ENCODE peak calls at places on chromosomes 11 and 22, in eight cellular contexts. V is mammary epithelial cell, C is neural progenitor cell, F is pancreas, P is lower lobe of right lung, E is cardiac muscle cell, M is IMR-90, X is AG10803. L is an unnamed sample.

GRCh38 chr11:113289341-113290187 is 24.8 kb upstream of the TTC12 start:
- DNase-seq in P (no peak), C (peak), M (peak), E (peak), X (peak), F (peak), V (peak), L (peak)

GRCh38 chr22:39135092-39135896 is 17.2 kb downstream of the CBX7 start:
- DNase-seq in X (peak), V (peak), M (no peak), C (peak), F (no peak), P (no peak), E (peak), L (peak)

GRCh38 chr11:1847941-1848639 is 4.8 kb upstream of the LSP1 start:
- DNase-seq in E (no peak), X (no peak), F (no peak), M (no peak), P (no peak), V (no peak), C (no peak), L (peak)

GRCh38 chr11:119513141-119513805 is 90.3 kb upstream of the THY1 start:
- DNase-seq in F (no peak), C (no peak), V (no peak), P (no peak), X (no peak), M (no peak), E (no peak), L (no peak)

GRCh38 chr22:27775698-27776409 is 25.7 kb downstream of the MN1 start:
- DNase-seq in V (no peak), E (peak), X (no peak), F (no peak), C (peak), P (no peak), M (no peak), L (no peak)

GRCh38 chr11:35914824-35915223 is 29.0 kb upstream of the LDLRAD3 start:
- DNase-seq in E (no peak), V (no peak), P (no peak), C (no peak), X (no peak), F (no peak), M (no peak), L (peak)

GRCh38 chr11:1035577-1036283 is 788 bp downstream of the MUC6 start:
- DNase-seq in P (no peak), E (no peak), X (no peak), M (no peak), F (no peak), C (no peak), V (no peak), L (no peak)

GRCh38 chr22:25746012-25746373 is 4.0 kb downstream of the MYO18B start:
- DNase-seq in V (peak), X (peak), E (no peak), F (no peak), M (peak), P (no peak), C (no peak), L (peak)

GRCh38 chr11:14418801-14419417 is 59.9 kb upstream of the RRAS2 start:
- DNase-seq in M (peak), P (no peak), V (no peak), F (no peak), C (peak), E (no peak), X (no peak), L (peak)

GRCh38 chr11:118522571-118523072 is 4.7 kb upstream of the TTC36 start:
- DNase-seq in M (peak), F (no peak), X (peak), E (peak), C (peak), P (no peak), V (peak), L (peak)

GRCh38 chr22:41658869-41659268 is 29.8 kb downstream of the SNU13 start:
- DNase-seq in C (no peak), F (no peak), P (no peak), M (no peak), V (no peak), E (no peak), X (no peak), L (no peak)

GRCh38 chr11:58573451-58574104 is 2.1 kb downstream of the LPXN start:
- DNase-seq in V (peak), X (peak), E (peak), P (peak), M (peak), F (peak), C (no peak), L (peak)

GRCh38 chr11:15143855-15144254 is 29.1 kb downstream of the INSC start:
- DNase-seq in C (no peak), E (no peak), V (no peak), F (no peak), X (no peak), M (no peak), P (no peak), L (no peak)

GRCh38 chr11:129445226-129445625 is 69.6 kb downstream of the BARX2 start:
- DNase-seq in F (no peak), V (no peak), M (no peak), C (no peak), P (no peak), X (no peak), E (no peak), L (no peak)

GRCh38 chr11:96215094-96215782 is 127.8 kb downstream of the MAML2 start:
- DNase-seq in C (no peak), V (no peak), X (peak), F (no peak), P (no peak), E (no peak), M (peak), L (peak)

GRCh38 chr11:105227363-105227762 is 87.8 kb upstream of the CARD18 start:
- DNase-seq in V (no peak), M (no peak), F (no peak), C (no peak), P (no peak), X (no peak), E (peak), L (no peak)

GRCh38 chr11:1218788-1219445 is 3.9 kb upstream of the MUC5B start:
- DNase-seq in X (no peak), C (no peak), M (no peak), E (no peak), P (peak), V (no peak), F (no peak), L (no peak)

GRCh38 chr11:64015935-64016468 is 19.7 kb upstream of the FLRT1 start:
- DNase-seq in C (no peak), V (no peak), P (no peak), X (no peak), E (no peak), F (no peak), M (no peak), L (no peak)

GRCh38 chr11:64620286-64620962 is 29.4 kb downstream of the SLC22A12 start:
- DNase-seq in M (no peak), V (no peak), C (peak), E (no peak), F (peak), X (no peak), P (no peak), L (no peak)

GRCh38 chr11:35082322-35083180 is 56.4 kb upstream of the CD44 start:
- DNase-seq in X (peak), P (peak), M (peak), E (peak), V (peak), C (peak), F (peak), L (peak)

GRCh38 chr22:20580179-20580578 is 72.8 kb downstream of the MED15 start:
- DNase-seq in E (no peak), C (no peak), P (no peak), M (no peak), F (no peak), V (no peak), X (no peak), L (no peak)

GRCh38 chr11:121482231-121483129 is 29.7 kb upstream of the SORL1-AS1 start:
- DNase-seq in P (no peak), F (no peak), X (no peak), C (no peak), M (no peak), V (no peak), E (no peak), L (peak)

GRCh38 chr11:58958500-58958899 is 19.2 kb downstream of the GLYATL1 start:
- DNase-seq in X (peak), C (peak), M (no peak), E (peak), V (no peak), P (no peak), F (peak), L (no peak)

GRCh38 chr22:27183474-27183873 is 526.1 kb downstream of the MIAT start:
- DNase-seq in F (no peak), M (no peak), C (no peak), E (no peak), P (no peak), V (peak), X (no peak), L (no peak)

GRCh38 chr22:50271519-50271970 is 1.4 kb upstream of the MAPK11 start:
- DNase-seq in V (peak), M (peak), P (no peak), X (peak), C (peak), E (peak), F (no peak), L (peak)

GRCh38 chr11:16956538-16957153 is 57.6 kb downstream of the PLEKHA7 start:
- DNase-seq in M (no peak), X (no peak), C (no peak), F (no peak), E (no peak), V (peak), P (no peak), L (no peak)

GRCh38 chr22:46748948-46749681 is 11.1 kb upstream of the CERK start:
- DNase-seq in M (peak), V (no peak), C (no peak), E (no peak), P (no peak), X (peak), F (no peak), L (peak)

GRCh38 chr11:57426439-57426753 is 525 bp downstream of the SLC43A3 start:
- DNase-seq in C (no peak), F (peak), M (no peak), X (no peak), P (no peak), V (no peak), E (no peak), L (no peak)

GRCh38 chr11:103294516-103294915 is 185.3 kb downstream of the DYNC2H1 start:
- DNase-seq in X (no peak), C (no peak), E (no peak), V (peak), P (no peak), M (peak), F (no peak), L (no peak)

GRCh38 chr11:4589024-4589423 is 4.8 kb upstream of the OR52I1 start:
- DNase-seq in E (no peak), V (no peak), M (no peak), F (no peak), P (no peak), C (no peak), X (no peak), L (no peak)

GRCh38 chr11:128299132-128299726 is 288.1 kb downstream of the ETS1 start:
- DNase-seq in M (peak), P (no peak), F (no peak), E (no peak), X (peak), C (no peak), V (no peak), L (peak)

GRCh38 chr11:2310073-2310785 is 8.4 kb downstream of the TSPAN32 start:
- DNase-seq in F (peak), E (no peak), X (no peak), M (no peak), P (no peak), C (no peak), V (no peak), L (no peak)

GRCh38 chr11:94376841-94377240 is 24.4 kb downstream of the GPR83 start:
- DNase-seq in V (no peak), F (no peak), X (no peak), E (no peak), M (no peak), P (no peak), C (no peak), L (no peak)

GRCh38 chr22:35154937-35155387 is 89.0 kb downstream of the ISX start:
- DNase-seq in F (peak), V (peak), P (peak), X (peak), M (peak), C (peak), E (peak), L (peak)

GRCh38 chr11:10622108-10622507 is 53.6 kb upstream of the LYVE1 start:
- DNase-seq in V (no peak), F (no peak), X (no peak), P (no peak), E (no peak), C (no peak), M (no peak), L (no peak)

GRCh38 chr11:61174275-61174674 is 13.0 kb upstream of the VPS37C start:
- DNase-seq in E (no peak), P (no peak), X (no peak), C (no peak), F (peak), V (no peak), M (no peak), L (no peak)

GRCh38 chr11:61174949-61175348 is 13.7 kb upstream of the VPS37C start:
- DNase-seq in E (no peak), X (no peak), P (no peak), V (no peak), C (no peak), M (no peak), F (no peak), L (no peak)

GRCh38 chr11:61172888-61173287 is 11.7 kb upstream of the VPS37C start:
- DNase-seq in V (no peak), E (no peak), P (no peak), X (no peak), F (no peak), C (no peak), M (no peak), L (no peak)

GRCh38 chr11:61172353-61172752 is 11.1 kb upstream of the VPS37C start:
- DNase-seq in F (no peak), C (no peak), V (no peak), P (no peak), M (no peak), E (no peak), X (no peak), L (no peak)

GRCh38 chr11:61173456-61173855 is 12.2 kb upstream of the VPS37C start:
- DNase-seq in X (peak), M (peak), P (no peak), E (no peak), C (no peak), F (no peak), V (peak), L (peak)
- TF ChIP-seq CTCF in X (peak), M (peak), P (no peak), E (no peak), C (no peak), F (no peak), V (no peak), L (no peak)

GRCh38 chr11:62882811-62883496 is 2.3 kb downstream of the SLC3A2 start:
- DNase-seq in M (no peak), C (no peak), V (no peak), F (no peak), P (no peak), X (no peak), E (no peak), L (no peak)
- H3K4me3 ChIP-seq in M (peak), C (peak), V (peak), F (peak), P (peak), X (peak), E (no peak), L (peak)

DNA sequence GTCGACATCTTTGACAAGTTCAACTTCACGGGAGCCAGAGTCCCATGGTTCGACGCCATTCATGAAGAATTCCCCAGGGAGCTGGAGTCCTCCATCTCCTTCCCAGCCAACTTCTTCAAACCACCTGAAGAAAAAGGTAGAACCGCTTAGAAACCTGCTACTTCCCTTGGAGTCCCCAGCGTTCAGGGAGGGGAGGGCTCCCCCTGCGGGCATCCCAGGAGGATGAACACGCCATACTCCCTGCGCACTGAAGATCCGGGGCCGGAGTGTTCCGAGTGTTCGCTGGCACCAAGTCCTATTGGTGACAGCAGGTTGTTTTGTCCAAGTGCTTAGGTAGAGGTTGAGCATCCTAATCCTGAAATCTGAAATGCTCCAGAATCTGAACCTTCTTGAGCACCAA is 51.7 kb upstream of the PRODH start:
- DNase-seq in X (no peak), P (no peak), E (peak), F (peak), M (no peak), V (no peak), C (peak), L (peak)
- TF ChIP-seq CTCF in X (peak), P (no peak), E (peak), F (no peak), M (peak), V (no peak), C (peak), L (peak)

GRCh38 chr11:83681045-83681781 is 395.0 kb upstream of the CCDC90B start:
- DNase-seq in P (no peak), M (no peak), C (peak), V (peak), F (no peak), E (no peak), X (no peak), L (no peak)
- H3K4me3 ChIP-seq in P (peak), M (no peak), C (peak), V (no peak), F (no peak), E (no peak), X (no peak), L (no peak)

DNA sequence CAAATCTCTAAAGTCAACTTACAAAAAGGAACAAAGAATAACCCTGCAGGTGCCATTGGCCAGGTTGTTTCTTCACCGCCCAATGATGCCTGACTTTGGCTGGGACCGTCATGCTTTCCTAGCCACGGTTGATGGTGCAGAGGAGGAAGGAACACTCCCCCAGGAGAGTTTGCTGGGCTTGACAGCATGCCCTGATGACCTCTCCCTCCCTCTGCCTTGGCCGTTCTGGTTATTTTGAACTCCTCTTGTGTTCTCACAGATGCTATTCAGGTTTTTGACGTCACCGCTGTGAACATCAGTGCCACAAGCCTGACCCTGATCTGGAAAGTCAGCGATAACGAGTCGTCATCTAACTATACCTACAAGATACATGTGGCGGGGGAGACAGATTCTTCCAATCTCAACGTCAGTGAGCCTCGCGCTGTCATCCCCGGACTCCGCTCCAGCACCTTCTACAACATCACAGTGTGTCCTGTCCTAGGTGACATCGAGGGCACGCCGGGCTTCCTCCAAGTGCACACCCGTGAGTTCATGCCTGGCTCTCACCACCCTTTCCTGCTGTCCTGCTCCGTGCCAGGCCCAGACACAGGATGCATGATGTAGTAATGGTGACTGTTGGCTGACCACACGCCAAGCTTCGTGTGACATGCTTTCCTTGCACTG is 89.0 kb upstream of the OR4B1 start:
- DNase-seq in M (no peak), E (no peak), P (no peak), X (no peak), C (no peak), F (no peak), V (no peak), L (no peak)
- TF ChIP-seq CTCF in M (no peak), E (no peak), P (no peak), X (no peak), C (no peak), F (no peak), V (no peak), L (no peak)

GRCh38 chr11:44670814-44671213 is 55.9 kb upstream of the TSPAN18 start:
- DNase-seq in F (no peak), V (no peak), E (no peak), C (no peak), M (no peak), P (no peak), X (no peak), L (no peak)
- H3K4me3 ChIP-seq in F (no peak), V (no peak), E (no peak), C (no peak), M (no peak), P (no peak), X (no peak), L (no peak)

GRCh38 chr11:77815459-77815858 is 5.1 kb downstream of the RSF1 start:
- DNase-seq in E (no peak), F (no peak), P (no peak), M (no peak), X (no peak), C (no peak), V (no peak), L (no peak)

GRCh38 chr11:77820565-77821348 is at the start of the genes AAMDC and RSF1:
- DNase-seq in E (peak), F (peak), X (peak), V (peak), M (peak), P (peak), C (peak), L (peak)

GRCh38 chr11:77819921-77820564 is 479 bp downstream of the RSF1 start:
- DNase-seq in E (peak), V (peak), P (peak), X (no peak), M (peak), C (peak), F (peak), L (peak)

GRCh38 chr11:77821349-77821851 is 456 bp downstream of the AAMDC start:
- DNase-seq in E (peak), P (no peak), V (peak), F (peak), M (peak), X (peak), C (no peak), L (peak)

DNA sequence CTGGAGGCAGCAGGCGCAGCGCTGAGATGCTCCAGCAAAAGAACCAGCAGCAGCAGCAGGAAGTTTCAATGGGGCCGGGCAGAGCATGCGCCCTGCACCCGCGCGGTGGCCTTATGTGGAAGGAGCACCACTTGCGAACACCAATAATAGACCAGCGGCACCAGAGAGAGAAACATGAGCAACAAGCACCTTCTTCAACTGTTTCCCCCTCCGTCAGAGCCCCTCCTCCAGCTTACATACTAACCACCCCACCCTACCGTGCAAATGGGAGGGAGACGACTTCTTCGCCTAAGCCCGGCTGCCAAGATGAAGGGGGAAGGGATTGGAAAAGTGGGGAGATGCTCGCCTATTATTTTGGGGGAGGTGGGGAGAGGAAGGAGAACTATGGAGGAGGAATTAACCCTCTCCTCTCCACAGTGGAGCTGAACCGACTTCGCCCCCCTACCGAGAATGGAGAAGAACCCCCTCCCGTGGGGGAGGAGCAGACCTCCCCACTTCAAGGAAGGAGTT is 1.1 kb downstream of the RSF1 start:
- DNase-seq in V (peak), M (peak), X (peak), E (peak), P (peak), C (peak), F (peak), L (peak)
- TF ChIP-seq CTCF in V (no peak), M (peak), X (peak), E (peak), P (no peak), C (no peak), F (no peak), L (peak)

L was measured in cardiac fibroblast.